ENCODE peak calls at places on chromosome 10, in eight cellular contexts. Y, I, P, K, G, B, A and H are unnamed samples. For H3K4me1, the result is how much of the 10 kb centered on the place peaks cover.

GRCh38 chr10:76126607-76127190 is 695.3 kb downstream of the LRMDA start:
- DNase-seq in I (no peak), P (no peak), K (no peak), A (no peak), G (peak), B (no peak), Y (no peak), H (no peak)

GRCh38 chr10:24208661-24209420 is at the start of gene KIAA1217:
- DNase-seq in Y (peak), B (no peak), I (no peak), K (peak), P (peak), A (peak), G (peak), H (no peak)

GRCh38 chr10:126731613-126731995 is 61.1 kb upstream of the C10orf90 start:
- DNase-seq in G (no peak), B (no peak), Y (no peak), K (no peak), A (no peak), P (no peak), I (no peak), H (no peak)

GRCh38 chr10:97784200-97784811 is 12.5 kb upstream of the SFRP5 start:
- DNase-seq in P (peak), Y (peak), A (peak), I (no peak), G (no peak), K (no peak), B (no peak), H (no peak)

GRCh38 chr10:101974091-101974799 is 81.7 kb downstream of the ARMH3 start:
- DNase-seq in G (no peak), P (no peak), Y (no peak), A (no peak), K (no peak), I (no peak), B (no peak), H (no peak)

GRCh38 chr10:109895848-109896247 is 27.5 kb downstream of the XPNPEP1 start:
- DNase-seq in K (no peak), I (no peak), A (no peak), G (no peak), B (no peak), Y (no peak), P (no peak), H (no peak)

GRCh38 chr10:75197906-75198305 is 12.7 kb upstream of the VDAC2 start:
- DNase-seq in G (no peak), A (no peak), K (no peak), I (no peak), B (no peak), P (no peak), Y (no peak), H (no peak)

GRCh38 chr10:30124706-30125105 is 65.3 kb upstream of the JCAD start:
- DNase-seq in K (no peak), B (no peak), I (no peak), G (no peak), P (no peak), Y (no peak), A (no peak), H (no peak)

GRCh38 chr10:103197177-103197576 is 4.1 kb upstream of the NT5C2 start:
- DNase-seq in Y (peak), A (peak), P (no peak), G (peak), B (no peak), K (no peak), I (peak), H (no peak)

GRCh38 chr10:130339911-130340310 is 203.7 kb downstream of the GLRX3 start:
- DNase-seq in I (no peak), K (no peak), B (no peak), A (no peak), G (no peak), Y (no peak), P (no peak), H (no peak)

GRCh38 chr10:57395921-57396320 is 871.8 kb downstream of the IPMK start:
- DNase-seq in Y (no peak), P (no peak), B (no peak), G (no peak), A (no peak), K (peak), I (no peak), H (no peak)

GRCh38 chr10:119501690-119502089 is 40.8 kb downstream of the RGS10 start:
- DNase-seq in P (no peak), I (no peak), A (no peak), G (no peak), B (no peak), Y (no peak), K (no peak), H (no peak)

GRCh38 chr10:16765532-16766365 is 51.5 kb downstream of the RSU1 start:
- DNase-seq in I (no peak), Y (no peak), P (no peak), B (no peak), G (no peak), K (no peak), A (no peak), H (no peak)

GRCh38 chr10:112775892-112776679 is 174.0 kb upstream of the TCF7L2 start:
- DNase-seq in P (no peak), B (no peak), G (no peak), Y (no peak), A (no peak), I (no peak), K (no peak), H (peak)

GRCh38 chr10:98361131-98361633 is 53.8 kb downstream of the PYROXD2 start:
- DNase-seq in A (peak), G (peak), B (no peak), P (peak), I (no peak), Y (peak), K (no peak), H (no peak)

GRCh38 chr10:25174461-25175230 is at the start of gene GPR158:
- DNase-seq in Y (peak), G (peak), A (peak), B (peak), P (peak), I (peak), K (peak), H (peak)

GRCh38 chr10:74969093-74969492 is 142.4 kb upstream of the SAMD8 start:
- DNase-seq in Y (no peak), A (no peak), G (no peak), B (no peak), I (no peak), K (no peak), P (no peak), H (no peak)

GRCh38 chr10:9823268-9823930 is 1194.3 kb upstream of the CELF2 start:
- DNase-seq in B (no peak), A (no peak), K (no peak), G (peak), P (no peak), I (no peak), Y (no peak), H (no peak)

GRCh38 chr10:5479481-5480161 is 19.7 kb downstream of the CALML5 start:
- DNase-seq in G (no peak), K (no peak), Y (no peak), A (no peak), P (no peak), I (no peak), B (no peak), H (no peak)

GRCh38 chr10:121553861-121554264 is 44.4 kb downstream of the FGFR2 start:
- DNase-seq in B (peak), G (no peak), K (no peak), P (no peak), Y (no peak), I (no peak), A (no peak), H (no peak)

GRCh38 chr10:121551210-121551609 is 47.0 kb downstream of the FGFR2 start:
- DNase-seq in G (no peak), B (no peak), P (no peak), K (no peak), Y (no peak), A (no peak), I (no peak), H (no peak)

GRCh38 chr10:121552746-121553145 is 45.5 kb downstream of the FGFR2 start:
- DNase-seq in P (no peak), I (no peak), K (no peak), Y (no peak), B (no peak), A (no peak), G (no peak), H (no peak)

GRCh38 chr10:121556448-121556847 is 41.8 kb downstream of the FGFR2 start:
- DNase-seq in A (no peak), P (no peak), K (no peak), G (no peak), Y (no peak), I (no peak), B (no peak), H (no peak)

GRCh38 chr10:121553455-121553854 is 44.8 kb downstream of the FGFR2 start:
- DNase-seq in B (no peak), A (no peak), I (no peak), Y (no peak), K (no peak), P (no peak), G (no peak), H (no peak)
- TF ChIP-seq CTCF in B (no peak), A (no peak), I (no peak), Y (no peak), K (no peak), P (no peak), G (no peak), H (no peak)

DNA sequence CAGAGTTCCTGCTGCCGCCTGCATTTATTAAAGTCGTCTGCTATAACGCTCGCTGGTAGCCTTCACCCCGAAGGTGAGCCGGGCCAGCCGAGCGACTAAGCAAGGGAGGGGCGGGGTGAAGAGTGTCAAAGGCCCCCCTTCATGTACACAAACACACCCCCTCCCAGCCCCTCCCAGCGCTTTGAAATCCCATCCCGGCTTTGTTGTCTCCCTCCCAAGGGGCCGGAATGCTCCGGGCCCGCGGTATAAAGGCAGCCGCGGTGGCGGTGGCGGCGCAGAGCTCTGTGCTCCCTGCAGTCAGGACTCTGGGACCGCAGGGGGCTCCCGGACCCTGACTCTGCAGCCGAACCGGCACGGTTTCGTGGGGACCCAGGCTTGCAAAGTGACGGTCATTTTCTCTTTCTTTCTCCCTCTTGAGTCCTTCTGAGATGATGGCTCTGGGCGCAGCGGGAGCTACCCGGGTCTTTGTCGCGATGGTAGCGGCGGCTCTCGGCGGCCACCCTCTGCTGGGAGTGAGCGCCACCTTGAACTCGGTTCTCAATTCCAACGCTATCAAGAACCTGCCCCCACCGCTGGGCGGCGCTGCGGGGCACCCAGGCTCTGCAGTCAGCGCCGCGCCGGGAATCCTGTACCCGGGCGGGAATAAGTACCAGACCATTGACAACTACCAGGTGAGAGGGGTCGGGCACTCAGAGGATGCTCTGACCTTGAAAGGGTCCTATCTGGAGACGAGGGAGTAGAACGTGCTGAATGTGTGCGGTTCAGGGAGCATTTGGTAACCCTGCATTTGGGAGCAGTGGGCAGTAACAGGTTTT is at the start of gene DKK1:
- DNase-seq in B (peak), I (peak), G (peak), Y (peak), P (peak), K (peak), A (peak), H (peak)
- H3K4me1 ChIP-seq in B (under half), I (under half), G (under half), Y (under half), P (under half), K (under half), A (under half), H (under half)

GRCh38 chr10:3476186-3476585 is 303.6 kb upstream of the PITRM1 start:
- DNase-seq in I (no peak), Y (no peak), A (no peak), G (no peak), K (no peak), B (no peak), P (no peak), H (no peak)
- TF ChIP-seq CTCF in I (no peak), Y (no peak), A (no peak), G (no peak), K (no peak), B (no peak), P (no peak), H (no peak)

GRCh38 chr10:44976352-44977198 is 2.0 kb downstream of the DEPP1 start:
- DNase-seq in B (no peak), K (no peak), A (no peak), P (no peak), I (no peak), Y (no peak), G (no peak), H (no peak)

GRCh38 chr10:44977287-44978212 is 1.1 kb downstream of the DEPP1 start:
- DNase-seq in B (no peak), Y (peak), K (no peak), I (no peak), P (no peak), G (no peak), A (no peak), H (no peak)

GRCh38 chr10:44979281-44980181 is 922 bp upstream of the DEPP1 start:
- DNase-seq in I (no peak), P (no peak), G (no peak), A (no peak), Y (no peak), K (no peak), B (no peak), H (no peak)

GRCh38 chr10:44978570-44979280 is at the start of gene DEPP1:
- DNase-seq in B (peak), G (peak), Y (peak), A (peak), P (peak), I (peak), K (peak), H (peak)

DNA sequence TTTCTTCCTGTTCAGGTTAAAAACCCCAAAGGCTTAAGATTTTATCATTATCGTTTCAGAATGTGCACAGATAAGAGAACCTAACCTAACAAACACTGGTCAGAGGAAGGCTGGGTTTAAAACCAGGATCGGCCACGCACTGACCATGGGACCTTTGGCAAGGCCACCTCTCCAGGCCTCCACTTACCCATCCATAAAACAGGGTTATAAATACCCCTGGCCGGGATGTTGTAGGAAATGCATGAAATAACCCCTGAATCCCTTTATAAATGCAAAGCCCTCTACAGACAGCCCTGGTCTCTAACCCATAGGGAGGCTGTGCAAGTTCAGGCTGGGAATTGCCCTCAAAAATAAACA is 418 bp downstream of the DEPP1 start:
- DNase-seq in B (no peak), I (no peak), K (no peak), A (no peak), G (no peak), P (no peak), Y (no peak), H (no peak)
- H3K4me1 ChIP-seq in B (under half), I (half or more), K (under half), A (half or more), G (half or more), P (half or more), Y (under half), H (under half)

DNA sequence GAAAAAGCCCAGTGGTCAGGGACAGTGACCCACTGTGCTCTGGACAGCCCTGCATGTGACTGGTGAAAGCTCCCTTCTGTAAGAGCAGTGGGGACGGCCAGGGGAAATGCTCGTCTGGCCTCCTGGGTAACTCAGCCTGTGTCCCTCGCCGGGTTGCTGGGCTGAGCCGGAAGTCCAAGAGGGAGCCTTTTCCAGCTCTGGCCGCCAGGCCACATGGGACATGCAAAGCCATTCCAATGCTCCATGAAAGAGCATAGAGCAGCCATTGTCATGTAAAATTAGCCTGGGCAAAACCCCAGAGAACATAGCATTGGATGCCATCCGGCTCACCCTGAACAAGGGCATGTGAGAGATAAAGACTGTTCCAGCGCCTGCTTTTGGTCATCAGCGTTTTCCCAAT is 64.9 kb upstream of the ADRB1 start:
- DNase-seq in I (no peak), A (no peak), B (no peak), P (no peak), G (no peak), Y (no peak), K (no peak), H (no peak)
- TF ChIP-seq CTCF in I (no peak), A (no peak), B (no peak), P (no peak), G (no peak), Y (no peak), K (no peak), H (no peak)

GRCh38 chr10:70497120-70497545 is 18.6 kb downstream of the PALD1 start:
- DNase-seq in I (no peak), G (no peak), P (no peak), Y (no peak), A (no peak), B (no peak), K (no peak), H (no peak)
- H3K4me1 ChIP-seq in I (under half), G (under half), P (half or more), Y (under half), A (half or more), B (under half), K (under half), H (under half)

GRCh38 chr10:84328303-84329093 is at the start of gene CCSER2:
- DNase-seq in B (peak), K (peak), A (peak), Y (peak), G (peak), I (peak), P (peak), H (peak)
- TF ChIP-seq CTCF in B (peak), K (no peak), A (peak), Y (no peak), G (no peak), I (no peak), P (peak), H (no peak)

GRCh38 chr10:79097021-79097695 is 28.4 kb downstream of the ZMIZ1 start:
- DNase-seq in A (no peak), I (no peak), B (no peak), K (no peak), P (no peak), Y (no peak), G (peak), H (no peak)

GRCh38 chr10:79096514-79096913 is 27.7 kb downstream of the ZMIZ1 start:
- DNase-seq in Y (no peak), I (no peak), B (no peak), A (no peak), K (no peak), G (no peak), P (no peak), H (no peak)

GRCh38 chr10:79094412-79095175 is 25.8 kb downstream of the ZMIZ1 start:
- DNase-seq in I (no peak), A (no peak), Y (no peak), B (no peak), K (no peak), G (no peak), P (no peak), H (no peak)

GRCh38 chr10:79093658-79094411 is 25.1 kb downstream of the ZMIZ1 start:
- DNase-seq in K (peak), Y (peak), I (no peak), A (peak), G (peak), P (no peak), B (no peak), H (no peak)

GRCh38 chr10:79095316-79095715 is 26.6 kb downstream of the ZMIZ1 start:
- DNase-seq in P (no peak), I (no peak), A (no peak), B (no peak), G (no peak), Y (no peak), K (no peak), H (no peak)
- H3K4me1 ChIP-seq in P (half or more), I (half or more), A (half or more), B (under half), G (under half), Y (under half), K (under half), H (under half)

GRCh38 chr10:7408003-7408493 is 2.8 kb downstream of the SFMBT2 start:
- DNase-seq in Y (peak), I (no peak), A (peak), P (peak), G (peak), B (no peak), K (peak), H (no peak)

GRCh38 chr10:7407368-7408002 is 3.3 kb downstream of the SFMBT2 start:
- DNase-seq in Y (no peak), P (peak), A (no peak), I (no peak), K (peak), B (no peak), G (no peak), H (no peak)

GRCh38 chr10:7409045-7409731 is 1.6 kb downstream of the SFMBT2 start:
- DNase-seq in G (no peak), K (peak), I (peak), A (peak), P (no peak), B (no peak), Y (peak), H (peak)

GRCh38 chr10:7409732-7410168 is 1.1 kb downstream of the SFMBT2 start:
- DNase-seq in B (no peak), P (no peak), K (no peak), I (no peak), A (no peak), Y (no peak), G (no peak), H (peak)

DNA sequence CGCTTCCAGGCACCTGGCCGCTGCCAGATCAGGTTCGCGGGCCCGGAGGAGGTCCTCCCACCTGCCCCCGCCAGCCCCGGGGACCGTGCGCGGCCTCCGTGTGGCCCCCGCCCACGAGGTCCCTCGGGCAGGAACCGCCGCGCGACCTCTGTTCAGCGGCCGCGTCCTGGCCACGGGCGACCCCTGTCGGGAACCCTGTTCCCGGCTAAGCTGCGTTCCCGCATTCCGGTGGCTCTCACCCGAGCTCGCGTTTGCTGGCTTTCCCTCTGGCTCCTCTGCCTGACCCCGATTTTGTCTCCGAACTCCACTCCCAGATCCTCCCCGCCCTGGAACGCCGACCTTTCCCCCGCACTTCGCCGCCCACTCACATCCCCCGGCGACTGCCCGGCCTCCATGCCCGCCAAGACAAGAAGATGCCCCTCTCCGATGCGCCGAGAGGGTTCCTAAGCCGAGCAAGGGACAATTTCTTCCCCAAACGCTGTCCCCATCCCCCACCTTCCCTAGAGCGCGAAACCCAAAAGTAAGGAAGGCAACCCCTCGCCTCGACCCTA is 2.3 kb downstream of the SFMBT2 start:
- DNase-seq in K (peak), P (peak), B (peak), G (no peak), I (peak), A (peak), Y (peak), H (peak)
- TF ChIP-seq CTCF in K (peak), P (peak), B (peak), G (peak), I (peak), A (peak), Y (peak), H (peak)

GRCh38 chr10:73862011-73862410 is 12.3 kb downstream of the CAMK2G start:
- DNase-seq in P (no peak), B (no peak), Y (no peak), G (no peak), K (no peak), A (no peak), I (no peak), H (no peak)

GRCh38 chr10:73865107-73865458 is 9.3 kb downstream of the CAMK2G start:
- DNase-seq in G (no peak), I (no peak), A (no peak), Y (no peak), B (no peak), K (no peak), P (no peak), H (no peak)

GRCh38 chr10:73863039-73863817 is 11.1 kb downstream of the CAMK2G start:
- DNase-seq in G (no peak), Y (no peak), B (no peak), A (no peak), I (no peak), P (no peak), K (no peak), H (no peak)

GRCh38 chr10:73865459-73866442 is 8.6 kb downstream of the CAMK2G start:
- DNase-seq in P (peak), K (no peak), Y (peak), I (no peak), B (no peak), G (no peak), A (peak), H (no peak)

GRCh38 chr10:73864229-73864628 is 10.1 kb downstream of the CAMK2G start:
- DNase-seq in B (no peak), A (no peak), G (no peak), K (no peak), Y (no peak), I (no peak), P (no peak), H (no peak)
- H3K4me1 ChIP-seq in B (under half), A (under half), G (under half), K (under half), Y (under half), I (under half), P (under half), H (under half)